ENCODE peak calls at places on chromosomes 13 and 19, in four cellular contexts. One of them, this sample, is unnamed.

GRCh38 chr19:18220632-18221275 is 5.5 kb downstream of the PDE4C start:
- DNase-seq in cardiac fibroblast: no peak
- DNase-seq in CD8-positive, alpha-beta T cell: no peak
- DNase-seq in left ventricle myocardium inferior: no peak
- DNase-seq in this sample: no peak

GRCh38 chr19:31408460-31409124 is 59.4 kb upstream of the TSHZ3 start:
- DNase-seq in cardiac fibroblast: peak
- DNase-seq in CD8-positive, alpha-beta T cell: no peak
- DNase-seq in left ventricle myocardium inferior: no peak
- DNase-seq in this sample: peak

GRCh38 chr13:50149932-50150331 is 134.7 kb downstream of the KCNRG start:
- DNase-seq in cardiac fibroblast: no peak
- DNase-seq in CD8-positive, alpha-beta T cell: no peak
- DNase-seq in left ventricle myocardium inferior: peak
- DNase-seq in this sample: no peak

GRCh38 chr19:32174386-32175113 is 170.9 kb upstream of the ZNF507 start:
- DNase-seq in cardiac fibroblast: no peak
- DNase-seq in CD8-positive, alpha-beta T cell: peak
- DNase-seq in left ventricle myocardium inferior: no peak
- DNase-seq in this sample: no peak

GRCh38 chr13:62119739-62120700 is 704.4 kb upstream of the PCDH20 start:
- DNase-seq in cardiac fibroblast: peak
- DNase-seq in CD8-positive, alpha-beta T cell: no peak
- DNase-seq in left ventricle myocardium inferior: no peak
- DNase-seq in this sample: no peak

GRCh38 chr13:30963794-30964193 is 31.3 kb downstream of the TEX26 start:
- DNase-seq in cardiac fibroblast: peak
- DNase-seq in CD8-positive, alpha-beta T cell: no peak
- DNase-seq in left ventricle myocardium inferior: no peak
- DNase-seq in this sample: no peak

GRCh38 chr13:110425444-110425780 is 118.3 kb downstream of the COL4A2 start:
- DNase-seq in cardiac fibroblast: peak
- DNase-seq in CD8-positive, alpha-beta T cell: no peak
- DNase-seq in left ventricle myocardium inferior: no peak
- DNase-seq in this sample: no peak

GRCh38 chr13:32267836-32268439 is 47.2 kb downstream of the ZAR1L start:
- DNase-seq in cardiac fibroblast: no peak
- DNase-seq in CD8-positive, alpha-beta T cell: peak
- DNase-seq in left ventricle myocardium inferior: no peak
- DNase-seq in this sample: no peak

GRCh38 chr13:59178344-59178743 is 985.4 kb downstream of the DIAPH3 start:
- DNase-seq in cardiac fibroblast: peak
- DNase-seq in CD8-positive, alpha-beta T cell: no peak
- DNase-seq in left ventricle myocardium inferior: no peak
- DNase-seq in this sample: no peak

GRCh38 chr13:54029226-54029625 is 1000.6 kb downstream of the OLFM4 start:
- DNase-seq in cardiac fibroblast: peak
- DNase-seq in CD8-positive, alpha-beta T cell: no peak
- DNase-seq in left ventricle myocardium inferior: no peak
- DNase-seq in this sample: peak

GRCh38 chr13:88000239-88000638 is 329.1 kb downstream of the SLITRK5 start:
- DNase-seq in cardiac fibroblast: no peak
- DNase-seq in CD8-positive, alpha-beta T cell: no peak
- DNase-seq in left ventricle myocardium inferior: no peak
- DNase-seq in this sample: no peak

GRCh38 chr19:34220472-34221063 is 33.8 kb upstream of the GARRE1 start:
- DNase-seq in cardiac fibroblast: peak
- DNase-seq in CD8-positive, alpha-beta T cell: peak
- DNase-seq in left ventricle myocardium inferior: no peak
- DNase-seq in this sample: no peak

GRCh38 chr13:94218537-94218936 is 260.9 kb downstream of the DCT start:
- DNase-seq in cardiac fibroblast: no peak
- DNase-seq in CD8-positive, alpha-beta T cell: no peak
- DNase-seq in left ventricle myocardium inferior: no peak
- DNase-seq in this sample: no peak

GRCh38 chr19:48443262-48443661 is 2.5 kb upstream of the GRWD1 start:
- DNase-seq in cardiac fibroblast: no peak
- DNase-seq in CD8-positive, alpha-beta T cell: no peak
- DNase-seq in left ventricle myocardium inferior: no peak
- DNase-seq in this sample: no peak

GRCh38 chr19:5664515-5664914 is 15.8 kb downstream of the MICOS13 start:
- DNase-seq in cardiac fibroblast: no peak
- DNase-seq in CD8-positive, alpha-beta T cell: no peak
- DNase-seq in left ventricle myocardium inferior: no peak
- DNase-seq in this sample: no peak

GRCh38 chr19:6457958-6458694 is 1.5 kb downstream of the SLC25A23 start:
- DNase-seq in cardiac fibroblast: peak
- DNase-seq in CD8-positive, alpha-beta T cell: no peak
- DNase-seq in left ventricle myocardium inferior: no peak
- DNase-seq in this sample: no peak

GRCh38 chr13:36848228-36848982 is 29.4 kb downstream of the RFXAP start:
- DNase-seq in cardiac fibroblast: peak
- DNase-seq in CD8-positive, alpha-beta T cell: no peak
- DNase-seq in left ventricle myocardium inferior: no peak
- DNase-seq in this sample: no peak

GRCh38 chr19:47430041-47430802 is 10.9 kb upstream of the MEIS3 start:
- DNase-seq in cardiac fibroblast: peak
- DNase-seq in CD8-positive, alpha-beta T cell: no peak
- DNase-seq in left ventricle myocardium inferior: no peak
- DNase-seq in this sample: no peak

GRCh38 chr19:51114087-51114714 is 6.0 kb upstream of the CTU1 start:
- DNase-seq in cardiac fibroblast: no peak
- DNase-seq in CD8-positive, alpha-beta T cell: no peak
- DNase-seq in left ventricle myocardium inferior: no peak
- DNase-seq in this sample: no peak

GRCh38 chr13:24923305-24923640 is 159.3 kb downstream of the RNF17 start:
- DNase-seq in cardiac fibroblast: peak
- DNase-seq in CD8-positive, alpha-beta T cell: no peak
- DNase-seq in left ventricle myocardium inferior: no peak
- DNase-seq in this sample: peak

GRCh38 chr19:49780861-49781260 is 14.1 kb downstream of the AP2A1 start:
- DNase-seq in cardiac fibroblast: no peak
- DNase-seq in CD8-positive, alpha-beta T cell: no peak
- DNase-seq in left ventricle myocardium inferior: no peak
- DNase-seq in this sample: no peak

GRCh38 chr19:4737955-4738580 is 14.4 kb upstream of the DPP9 start:
- DNase-seq in cardiac fibroblast: no peak
- DNase-seq in CD8-positive, alpha-beta T cell: no peak
- DNase-seq in left ventricle myocardium inferior: no peak
- DNase-seq in this sample: no peak

GRCh38 chr13:113591750-113592149 is 7.2 kb downstream of the TFDP1 start:
- DNase-seq in cardiac fibroblast: no peak
- DNase-seq in CD8-positive, alpha-beta T cell: peak
- DNase-seq in left ventricle myocardium inferior: no peak
- DNase-seq in this sample: no peak

GRCh38 chr19:49911381-49912145 is 14.9 kb upstream of the IL4I1 start:
- DNase-seq in cardiac fibroblast: peak
- DNase-seq in CD8-positive, alpha-beta T cell: no peak
- DNase-seq in left ventricle myocardium inferior: no peak
- DNase-seq in this sample: no peak

GRCh38 chr13:40483601-40484000 is 182.8 kb downstream of the FOXO1 start:
- DNase-seq in cardiac fibroblast: no peak
- DNase-seq in CD8-positive, alpha-beta T cell: no peak
- DNase-seq in left ventricle myocardium inferior: peak
- DNase-seq in this sample: no peak

GRCh38 chr13:41107584-41108014 is 25.0 kb downstream of the KBTBD6 start:
- DNase-seq in cardiac fibroblast: no peak
- DNase-seq in CD8-positive, alpha-beta T cell: no peak
- DNase-seq in left ventricle myocardium inferior: no peak
- DNase-seq in this sample: no peak

GRCh38 chr13:90315061-90315460 is 1032.4 kb upstream of the MIR17HG start:
- DNase-seq in cardiac fibroblast: no peak
- DNase-seq in CD8-positive, alpha-beta T cell: no peak
- DNase-seq in left ventricle myocardium inferior: no peak
- DNase-seq in this sample: no peak

GRCh38 chr19:28603453-28603852 is 609.5 kb downstream of the UQCRFS1 start:
- DNase-seq in cardiac fibroblast: no peak
- DNase-seq in CD8-positive, alpha-beta T cell: no peak
- DNase-seq in left ventricle myocardium inferior: no peak
- DNase-seq in this sample: no peak

GRCh38 chr13:74026753-74027152 is 107.5 kb downstream of the KLF12 start:
- DNase-seq in cardiac fibroblast: peak
- DNase-seq in CD8-positive, alpha-beta T cell: peak
- DNase-seq in left ventricle myocardium inferior: no peak
- DNase-seq in this sample: peak

GRCh38 chr19:8451885-8452284 is 7.1 kb downstream of the HNRNPM start:
- DNase-seq in cardiac fibroblast: peak
- DNase-seq in CD8-positive, alpha-beta T cell: no peak
- DNase-seq in left ventricle myocardium inferior: no peak
- DNase-seq in this sample: peak

GRCh38 chr19:4425531-4425930 is 23.1 kb downstream of the CHAF1A start:
- DNase-seq in cardiac fibroblast: peak
- DNase-seq in CD8-positive, alpha-beta T cell: no peak
- DNase-seq in left ventricle myocardium inferior: no peak
- DNase-seq in this sample: no peak

GRCh38 chr13:31945202-31945978 is 86.2 kb upstream of the FRY start:
- DNase-seq in cardiac fibroblast: peak
- DNase-seq in CD8-positive, alpha-beta T cell: no peak
- DNase-seq in left ventricle myocardium inferior: peak
- DNase-seq in this sample: peak

GRCh38 chr13:40792284-40793051 is 3.1 kb downstream of the SLC25A15 start:
- DNase-seq in cardiac fibroblast: no peak
- DNase-seq in CD8-positive, alpha-beta T cell: no peak
- DNase-seq in left ventricle myocardium inferior: no peak
- DNase-seq in this sample: no peak

GRCh38 chr19:50358483-50359431 is 6.7 kb downstream of the NAPSA start:
- DNase-seq in cardiac fibroblast: peak
- DNase-seq in CD8-positive, alpha-beta T cell: peak
- DNase-seq in left ventricle myocardium inferior: peak
- DNase-seq in this sample: no peak

GRCh38 chr19:2627319-2627829 is 75.1 kb downstream of the GNG7 start:
- DNase-seq in cardiac fibroblast: peak
- DNase-seq in CD8-positive, alpha-beta T cell: no peak
- DNase-seq in left ventricle myocardium inferior: peak
- DNase-seq in this sample: peak

GRCh38 chr13:51935326-51936171 is 73.8 kb downstream of the CCDC70 start:
- DNase-seq in cardiac fibroblast: peak
- DNase-seq in CD8-positive, alpha-beta T cell: no peak
- DNase-seq in left ventricle myocardium inferior: no peak
- DNase-seq in this sample: no peak
- TF ChIP-seq CTCF in cardiac fibroblast: peak
- TF ChIP-seq CTCF in CD8-positive, alpha-beta T cell: no peak
- TF ChIP-seq CTCF in left ventricle myocardium inferior: peak
- TF ChIP-seq CTCF in this sample: peak

DNA sequence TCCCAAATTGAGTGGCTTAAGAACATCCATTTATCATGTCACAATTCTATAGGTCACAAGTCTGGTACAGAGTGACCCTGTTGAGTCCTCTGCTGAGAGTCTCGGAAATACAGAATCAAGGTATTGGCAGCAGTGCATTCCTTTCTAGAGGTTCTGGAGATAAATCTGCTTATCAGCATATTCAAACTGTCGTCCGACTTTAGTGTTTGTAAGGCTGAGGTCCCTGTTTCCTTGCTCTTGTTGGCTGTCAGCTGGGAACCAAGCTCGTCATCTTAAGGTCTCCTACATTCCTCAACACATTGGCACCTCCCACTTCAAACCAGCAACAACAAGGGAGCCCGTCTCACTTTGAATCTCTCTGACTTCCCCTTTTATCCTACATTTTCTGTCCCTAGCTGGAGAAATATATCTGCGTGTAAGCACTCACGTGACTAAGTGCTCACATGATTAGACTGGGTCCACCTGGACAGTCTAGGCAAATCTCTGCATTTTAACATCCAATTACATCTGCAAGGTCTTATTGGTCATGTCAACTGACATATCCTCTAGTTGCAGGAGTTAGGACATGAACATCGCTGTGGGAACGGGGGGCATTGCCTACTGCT is 886.8 kb downstream of the PCDH9 start:
- DNase-seq in cardiac fibroblast: no peak
- DNase-seq in CD8-positive, alpha-beta T cell: no peak
- DNase-seq in left ventricle myocardium inferior: no peak
- DNase-seq in this sample: no peak
- TF ChIP-seq CTCF in cardiac fibroblast: no peak
- TF ChIP-seq CTCF in CD8-positive, alpha-beta T cell: no peak
- TF ChIP-seq CTCF in left ventricle myocardium inferior: no peak
- TF ChIP-seq CTCF in this sample: no peak

GRCh38 chr13:45700971-45701900 is 884 bp upstream of the CBY2 start:
- DNase-seq in cardiac fibroblast: no peak
- DNase-seq in CD8-positive, alpha-beta T cell: no peak
- DNase-seq in left ventricle myocardium inferior: no peak
- DNase-seq in this sample: no peak
- TF ChIP-seq CTCF in cardiac fibroblast: no peak
- TF ChIP-seq CTCF in CD8-positive, alpha-beta T cell: no peak
- TF ChIP-seq CTCF in left ventricle myocardium inferior: no peak
- TF ChIP-seq CTCF in this sample: no peak

DNA sequence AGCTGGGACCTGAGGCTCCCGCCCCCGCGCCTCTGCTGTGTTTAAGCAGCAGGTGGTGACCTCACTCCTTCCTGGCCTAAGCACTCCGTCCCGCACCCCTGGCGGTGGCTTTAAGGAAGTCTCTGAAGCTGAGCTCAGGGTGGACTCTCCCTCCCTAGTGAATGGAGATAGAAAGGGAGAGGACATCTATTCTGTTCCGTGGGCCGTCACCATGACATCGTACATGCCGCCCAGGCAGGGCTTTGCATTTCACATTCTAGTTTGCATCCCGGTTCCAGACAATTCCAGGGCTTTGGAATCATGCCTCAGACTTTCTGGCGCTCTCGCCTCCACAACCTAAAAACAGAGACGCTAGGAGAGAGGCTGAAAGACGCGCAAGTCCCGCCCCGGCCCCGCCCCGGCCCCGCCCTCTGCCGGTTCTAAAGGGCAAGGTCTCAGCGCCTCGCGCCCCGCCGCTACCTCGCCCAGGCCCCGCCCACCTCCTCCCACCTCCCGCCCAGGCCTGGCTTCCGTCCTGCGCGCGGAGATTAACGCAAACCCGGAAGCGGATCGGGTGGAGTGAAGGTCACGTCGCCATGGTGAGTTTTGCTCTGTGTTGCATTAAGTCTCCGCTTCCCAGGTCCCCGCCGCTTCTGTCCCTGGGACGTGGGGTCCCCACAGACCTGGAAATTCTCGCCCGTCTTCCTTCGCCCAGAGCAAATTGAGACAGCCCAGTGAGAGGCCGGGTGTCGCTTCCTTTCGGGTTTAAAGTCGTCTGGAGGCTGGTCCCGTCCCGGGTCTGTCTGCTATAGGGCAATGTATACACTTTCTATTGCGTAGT is at the start of gene ZNF808:
- DNase-seq in cardiac fibroblast: peak
- DNase-seq in CD8-positive, alpha-beta T cell: peak
- DNase-seq in left ventricle myocardium inferior: peak
- DNase-seq in this sample: peak
- TF ChIP-seq CTCF in cardiac fibroblast: peak
- TF ChIP-seq CTCF in CD8-positive, alpha-beta T cell: peak
- TF ChIP-seq CTCF in left ventricle myocardium inferior: peak
- TF ChIP-seq CTCF in this sample: peak